ENCODE peak calls at places on chromosomes 6 and 20, in seven cellular contexts. V is OCI-LY7, S is upper lobe of right lung, N is lower lobe of right lung, W is NB4, A is HFF-Myc, G is fibroblast of pulmonary artery. K is an unnamed sample.

GRCh38 chr20:38498909-38499308 is 26.3 kb downstream of the RALGAPB start:
- DNase-seq in V (no peak), S (no peak), N (no peak), W (no peak), A (no peak), G (no peak), K (no peak)

GRCh38 chr6:132190815-132191175 is 210.5 kb downstream of the MOXD1 start:
- DNase-seq in V (no peak), S (no peak), N (no peak), W (no peak), A (peak), G (peak), K (peak)

GRCh38 chr6:25913741-25914140 is 16.8 kb downstream of the SLC17A2 start:
- DNase-seq in V (no peak), S (no peak), N (no peak), W (no peak), A (no peak), G (no peak), K (no peak)

GRCh38 chr6:107666084-107666981 is 157.8 kb downstream of the SCML4 start:
- DNase-seq in V (no peak), S (no peak), N (no peak), W (no peak), A (no peak), G (peak), K (no peak)

GRCh38 chr6:17869753-17870050 is 117.7 kb downstream of the KIF13A start:
- DNase-seq in V (no peak), S (no peak), N (no peak), W (no peak), A (no peak), G (no peak), K (no peak)

GRCh38 chr6:5851261-5851757 is 155.4 kb downstream of the NRN1 start:
- DNase-seq in V (no peak), S (peak), N (peak), W (no peak), A (no peak), G (peak), K (peak)

GRCh38 chr6:16471222-16471784 is 232.9 kb downstream of the GMPR start:
- DNase-seq in V (no peak), S (no peak), N (no peak), W (no peak), A (no peak), G (no peak), K (no peak)

GRCh38 chr6:102749210-102749971 is 1355.9 kb downstream of the GRIK2 start:
- DNase-seq in V (no peak), S (no peak), N (no peak), W (no peak), A (no peak), G (no peak), K (no peak)

GRCh38 chr6:11126876-11127275 is 15.4 kb upstream of the ERVFRD-1 start:
- DNase-seq in V (no peak), S (no peak), N (no peak), W (no peak), A (no peak), G (no peak), K (peak)

GRCh38 chr20:63142933-63143332 is 73.0 kb downstream of the YTHDF1 start:
- DNase-seq in V (no peak), S (no peak), N (no peak), W (no peak), A (no peak), G (no peak), K (no peak)

GRCh38 chr20:37856932-37857660 is 45.8 kb upstream of the VSTM2L start:
- DNase-seq in V (no peak), S (no peak), N (no peak), W (no peak), A (no peak), G (peak), K (peak)

DNA sequence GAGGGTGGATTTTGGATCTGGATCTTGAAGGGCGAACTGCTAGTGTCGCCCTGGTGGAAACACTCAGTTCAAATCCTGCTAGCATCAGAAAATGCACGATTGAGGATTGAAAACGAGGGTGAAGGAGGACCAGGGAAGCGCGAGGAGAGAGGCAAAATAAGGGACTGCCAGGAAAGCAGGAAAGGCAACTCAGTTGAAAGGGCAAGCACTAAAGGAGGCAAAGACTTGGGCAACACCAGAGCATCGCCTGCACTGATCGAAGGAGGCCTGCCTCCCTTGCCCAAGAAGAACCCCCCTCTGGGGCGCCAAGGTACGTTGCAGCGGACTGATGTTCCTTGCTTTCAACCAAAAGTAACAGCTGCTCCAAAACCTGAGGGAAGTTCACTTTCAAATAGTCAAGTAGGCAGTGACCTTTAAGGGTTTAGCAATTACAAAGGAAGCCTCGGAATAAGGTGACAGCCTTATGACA is 308 bp upstream of the COL21A1 start:
- DNase-seq in V (no peak), S (no peak), N (no peak), W (no peak), A (no peak), G (no peak), K (no peak)
- TF ChIP-seq CTCF in V (no peak), S (no peak), N (no peak), W (no peak), A (no peak), G (no peak), K (no peak)

GRCh38 chr6:22954749-22955385 is 385.5 kb downstream of the HDGFL1 start:
- DNase-seq in V (no peak), S (no peak), N (no peak), W (no peak), A (no peak), G (peak), K (no peak)
- H3K4me3 ChIP-seq in V (no peak), S (peak), N (peak), W (no peak), A (no peak), G (peak), K (no peak)

DNA sequence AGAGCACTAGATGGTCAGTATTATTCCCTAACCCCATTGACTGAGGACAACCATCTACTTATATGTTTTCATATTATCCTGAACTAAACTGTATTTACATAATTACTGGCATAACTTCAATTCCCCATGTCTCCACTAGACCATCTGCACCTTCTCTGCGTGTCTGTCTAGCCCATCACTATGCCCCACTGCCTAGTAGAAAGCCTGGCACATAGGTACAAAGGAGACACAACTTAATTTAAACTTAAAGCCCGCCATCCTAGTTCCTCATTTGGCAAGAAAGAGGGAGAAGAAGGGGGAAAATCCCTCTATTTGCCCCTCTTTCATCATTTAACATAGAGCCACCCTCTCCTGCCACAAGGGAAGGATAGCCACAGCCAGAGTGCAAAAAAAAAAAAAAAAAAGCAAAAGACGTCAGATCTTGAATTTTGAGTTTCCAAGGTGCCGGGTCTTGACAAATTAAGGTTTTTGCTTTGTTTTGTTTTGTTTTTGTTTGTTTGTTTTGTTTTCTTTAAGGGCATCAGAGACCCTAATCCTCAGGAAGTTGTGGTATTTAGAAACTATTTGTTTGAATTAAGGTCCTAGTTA is 1.8 kb downstream of the PKIG start:
- DNase-seq in V (peak), S (no peak), N (no peak), W (no peak), A (no peak), G (no peak), K (no peak)
- TF ChIP-seq CTCF in V (peak), S (no peak), N (no peak), W (no peak), A (no peak), G (no peak), K (no peak)

GRCh38 chr6:139582956-139583355 is 208.5 kb upstream of the CITED2 start:
- DNase-seq in V (no peak), S (no peak), N (no peak), W (no peak), A (no peak), G (no peak), K (no peak)
- H3K4me3 ChIP-seq in V (no peak), S (no peak), N (no peak), W (no peak), A (no peak), G (no peak), K (no peak)

GRCh38 chr6:82588020-82588419 is 224.4 kb downstream of the TPBG start:
- DNase-seq in V (no peak), S (no peak), N (no peak), W (no peak), A (no peak), G (no peak), K (no peak)

GRCh38 chr6:82588859-82589412 is 225.3 kb downstream of the TPBG start:
- DNase-seq in V (no peak), S (no peak), N (no peak), W (no peak), A (no peak), G (no peak), K (no peak)

DNA sequence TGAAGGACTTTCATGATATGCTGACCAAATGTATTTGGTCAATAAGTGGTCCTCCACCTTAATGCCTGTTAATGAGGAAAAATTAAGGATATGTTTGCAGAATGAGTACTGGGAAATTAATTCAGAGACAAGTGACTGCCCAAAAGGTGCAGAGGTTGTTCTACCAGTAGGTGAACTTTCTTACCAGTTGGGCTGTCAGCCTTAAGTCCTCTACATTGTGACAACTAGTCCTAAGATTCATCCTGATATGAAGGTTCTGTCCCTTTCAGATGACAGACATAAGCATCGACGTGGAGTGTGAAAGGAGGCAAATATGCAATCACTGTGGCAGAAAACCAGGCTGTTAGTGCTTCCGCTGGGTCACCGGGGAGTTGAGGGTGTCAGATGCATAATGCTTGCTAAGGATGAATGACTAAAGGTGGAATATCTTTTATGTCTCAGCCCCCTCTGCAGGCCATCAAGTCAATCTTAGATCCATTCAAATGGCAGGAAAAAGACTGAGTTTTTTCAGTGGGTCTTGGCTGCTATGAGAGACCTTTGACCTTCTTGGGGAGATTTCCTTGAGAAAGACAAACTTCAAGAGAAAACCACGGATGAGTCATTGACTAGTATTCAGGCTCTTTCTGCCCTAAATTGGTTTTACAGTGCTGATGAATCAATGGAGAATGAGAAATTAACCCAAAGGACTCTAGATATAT is 226.0 kb downstream of the TPBG start:
- DNase-seq in V (peak), S (no peak), N (no peak), W (peak), A (peak), G (peak), K (peak)
- TF ChIP-seq CTCF in V (peak), S (no peak), N (no peak), W (peak), A (peak), G (peak), K (peak)

GRCh38 chr6:88174906-88175305 is 8.8 kb upstream of the CNR1 start:
- DNase-seq in V (peak), S (no peak), N (no peak), W (no peak), A (no peak), G (no peak), K (no peak)
- H3K4me3 ChIP-seq in V (peak), S (no peak), N (no peak), W (no peak), A (no peak), G (no peak), K (no peak)

K was measured in astrocyte of the cerebellum.